ENCODE peak calls at places on chromosome 12, in eight cellular contexts. S is activated T-cell treated with anti-CD3 and anti-CD28 coated beads for 1 hour, T is NCI-H524, C is NCI-H2081, D is caudate nucleus, J is GOT3, B is AG04450, G is T47D. E is an unnamed sample.

GRCh38 chr12:68237523-68238070 is 12.0 kb upstream of the IL26 start:
- DNase-seq in C (no peak), J (no peak), B (no peak), G (no peak), T (peak; percentile 31), S (no peak), D (no peak), E (no peak)

GRCh38 chr12:1761857-1762256 is 58.5 kb upstream of the LRTM2 start:
- DNase-seq in S (no peak), B (no peak), D (no peak), T (no peak), J (no peak), C (no peak), G (no peak), E (no peak)

GRCh38 chr12:1544991-1545700 is 49.2 kb downstream of the FBXL14 start:
- DNase-seq in T (peak; percentile 26), D (no peak), B (no peak), C (no peak), G (peak; percentile 48), J (no peak), S (no peak), E (no peak)

GRCh38 chr12:99985631-99986030 is 895 bp upstream of the ANKS1B start:
- DNase-seq in B (no peak), C (no peak), T (peak; percentile 22), G (no peak), D (no peak), S (no peak), J (no peak), E (no peak)

GRCh38 chr12:124379938-124380754 is 85.3 kb downstream of the RFLNA start:
- DNase-seq in S (no peak), T (no peak), J (peak; percentile 59), G (no peak), D (no peak), C (no peak), B (peak; percentile 58), E (no peak)

GRCh38 chr12:113788020-113788856 is 177.9 kb downstream of the RBM19 start:
- DNase-seq in G (no peak), S (no peak), C (no peak), D (no peak), B (no peak), T (no peak), J (peak; percentile 14), E (no peak)

GRCh38 chr12:93679308-93679933 is 2.2 kb downstream of the CRADD start:
- DNase-seq in D (no peak), G (no peak), T (no peak), J (no peak), S (no peak), B (no peak), C (no peak), E (no peak)

GRCh38 chr12:50041962-50042361 is 15.4 kb upstream of the ASIC1 start:
- DNase-seq in S (no peak), C (no peak), T (peak; percentile 81), D (no peak), J (no peak), G (no peak), B (no peak), E (no peak)

GRCh38 chr12:6230321-6231110 is 30.3 kb downstream of the CD9 start:
- DNase-seq in J (no peak), B (no peak), D (peak; percentile 82), S (peak; percentile 50), T (no peak), G (no peak), C (no peak), E (no peak)

GRCh38 chr12:101527682-101528081 is 52.5 kb downstream of the SPIC start:
- DNase-seq in S (no peak), B (no peak), J (no peak), D (no peak), T (no peak), G (no peak), C (no peak), E (no peak)

GRCh38 chr12:83665755-83666154 is 979.0 kb downstream of the TMTC2 start:
- DNase-seq in T (no peak), G (no peak), J (no peak), D (no peak), B (no peak), C (no peak), S (no peak), E (no peak)